ENCODE peak calls at places on chromosome 20, in seven cellular contexts. One of them, this sample, is unnamed. For H3K9me3, the result is how much of the 10 kb centered on the place peaks cover.

GRCh38 chr20:3805594-3806264 is 9.6 kb downstream of the CDC25B start:
- DNase-seq in fibroblast of lung: peak
- DNase-seq in GM23248: peak
- DNase-seq in lung: no peak
- DNase-seq in MM.1S: no peak
- DNase-seq in CD8-positive, alpha-beta memory T cell: no peak
- DNase-seq in pancreas: no peak
- DNase-seq in this sample: peak

GRCh38 chr20:36149469-36149868 is 5.1 kb upstream of the EPB41L1 start:
- DNase-seq in fibroblast of lung: no peak
- DNase-seq in GM23248: no peak
- DNase-seq in lung: no peak
- DNase-seq in MM.1S: no peak
- DNase-seq in CD8-positive, alpha-beta memory T cell: no peak
- DNase-seq in pancreas: no peak
- DNase-seq in this sample: no peak

GRCh38 chr20:39849664-39850063 is 839.4 kb downstream of the MAFB start:
- DNase-seq in fibroblast of lung: peak
- DNase-seq in GM23248: peak
- DNase-seq in lung: peak
- DNase-seq in MM.1S: no peak
- DNase-seq in CD8-positive, alpha-beta memory T cell: no peak
- DNase-seq in pancreas: peak
- DNase-seq in this sample: peak

GRCh38 chr20:17622851-17623508 is 53.1 kb downstream of the DSTN start:
- DNase-seq in fibroblast of lung: no peak
- DNase-seq in GM23248: no peak
- DNase-seq in lung: no peak
- DNase-seq in MM.1S: no peak
- DNase-seq in CD8-positive, alpha-beta memory T cell: no peak
- DNase-seq in pancreas: peak
- DNase-seq in this sample: no peak

GRCh38 chr20:23404196-23404595 is 17.1 kb downstream of the NAPB start:
- DNase-seq in fibroblast of lung: peak
- DNase-seq in GM23248: peak
- DNase-seq in lung: no peak
- DNase-seq in MM.1S: no peak
- DNase-seq in CD8-positive, alpha-beta memory T cell: no peak
- DNase-seq in pancreas: no peak
- DNase-seq in this sample: peak

GRCh38 chr20:19749537-19749936 is 8.5 kb upstream of the RIN2 start:
- DNase-seq in fibroblast of lung: no peak
- DNase-seq in GM23248: no peak
- DNase-seq in lung: no peak
- DNase-seq in MM.1S: no peak
- DNase-seq in CD8-positive, alpha-beta memory T cell: no peak
- DNase-seq in pancreas: no peak
- DNase-seq in this sample: no peak

GRCh38 chr20:41654292-41654691 is 36.1 kb upstream of the CHD6 start:
- DNase-seq in fibroblast of lung: no peak
- DNase-seq in GM23248: no peak
- DNase-seq in lung: no peak
- DNase-seq in MM.1S: no peak
- DNase-seq in CD8-positive, alpha-beta memory T cell: no peak
- DNase-seq in pancreas: no peak
- DNase-seq in this sample: peak

GRCh38 chr20:38485041-38485440 is 12.4 kb downstream of the RALGAPB start:
- DNase-seq in fibroblast of lung: no peak
- DNase-seq in GM23248: no peak
- DNase-seq in lung: no peak
- DNase-seq in MM.1S: no peak
- DNase-seq in CD8-positive, alpha-beta memory T cell: no peak
- DNase-seq in pancreas: no peak
- DNase-seq in this sample: no peak

GRCh38 chr20:18276821-18277220 is 11.5 kb upstream of the ZNF133 start:
- DNase-seq in fibroblast of lung: peak
- DNase-seq in GM23248: peak
- DNase-seq in lung: peak
- DNase-seq in MM.1S: peak
- DNase-seq in CD8-positive, alpha-beta memory T cell: peak
- DNase-seq in pancreas: peak
- DNase-seq in this sample: peak

GRCh38 chr20:38673731-38674177 is 50.5 kb upstream of the SLC32A1 start:
- DNase-seq in fibroblast of lung: peak
- DNase-seq in GM23248: peak
- DNase-seq in lung: no peak
- DNase-seq in MM.1S: no peak
- DNase-seq in CD8-positive, alpha-beta memory T cell: no peak
- DNase-seq in pancreas: peak
- DNase-seq in this sample: no peak

GRCh38 chr20:33791959-33792597 is 19.1 kb upstream of the CHMP4B start:
- DNase-seq in fibroblast of lung: peak
- DNase-seq in GM23248: peak
- DNase-seq in lung: peak
- DNase-seq in MM.1S: no peak
- DNase-seq in CD8-positive, alpha-beta memory T cell: peak
- DNase-seq in pancreas: peak
- DNase-seq in this sample: peak

GRCh38 chr20:19741914-19742313 is 16.1 kb upstream of the RIN2 start:
- DNase-seq in fibroblast of lung: no peak
- DNase-seq in GM23248: peak
- DNase-seq in lung: no peak
- DNase-seq in MM.1S: no peak
- DNase-seq in CD8-positive, alpha-beta memory T cell: no peak
- DNase-seq in pancreas: no peak
- DNase-seq in this sample: no peak

GRCh38 chr20:21102691-21103311 is 3.4 kb downstream of the LINC00237 start:
- DNase-seq in fibroblast of lung: no peak
- DNase-seq in GM23248: peak
- DNase-seq in lung: peak
- DNase-seq in MM.1S: no peak
- DNase-seq in CD8-positive, alpha-beta memory T cell: peak
- DNase-seq in pancreas: peak
- DNase-seq in this sample: peak

GRCh38 chr20:34515484-34516037 is 661 bp upstream of the DYNLRB1 start:
- DNase-seq in fibroblast of lung: peak
- DNase-seq in GM23248: peak
- DNase-seq in lung: peak
- DNase-seq in MM.1S: peak
- DNase-seq in CD8-positive, alpha-beta memory T cell: peak
- DNase-seq in pancreas: peak
- DNase-seq in this sample: peak

GRCh38 chr20:52918311-52918710 is 53.8 kb upstream of the TSHZ2 start:
- DNase-seq in fibroblast of lung: peak
- DNase-seq in GM23248: no peak
- DNase-seq in lung: no peak
- DNase-seq in MM.1S: no peak
- DNase-seq in CD8-positive, alpha-beta memory T cell: no peak
- DNase-seq in pancreas: no peak
- DNase-seq in this sample: no peak

GRCh38 chr20:53258741-53259140 is 286.6 kb downstream of the TSHZ2 start:
- DNase-seq in fibroblast of lung: no peak
- DNase-seq in GM23248: no peak
- DNase-seq in lung: no peak
- DNase-seq in MM.1S: no peak
- DNase-seq in CD8-positive, alpha-beta memory T cell: no peak
- DNase-seq in pancreas: no peak
- DNase-seq in this sample: no peak

GRCh38 chr20:51828762-51829161 is 26.4 kb upstream of the SALL4 start:
- DNase-seq in fibroblast of lung: no peak
- DNase-seq in GM23248: no peak
- DNase-seq in lung: no peak
- DNase-seq in MM.1S: no peak
- DNase-seq in CD8-positive, alpha-beta memory T cell: no peak
- DNase-seq in pancreas: peak
- DNase-seq in this sample: no peak

GRCh38 chr20:19392344-19393140 is 180.1 kb downstream of the SLC24A3 start:
- DNase-seq in fibroblast of lung: no peak
- DNase-seq in GM23248: no peak
- DNase-seq in lung: no peak
- DNase-seq in MM.1S: no peak
- DNase-seq in CD8-positive, alpha-beta memory T cell: no peak
- DNase-seq in pancreas: no peak
- DNase-seq in this sample: no peak

GRCh38 chr20:49281913-49282467 is 4.1 kb upstream of the ZNFX1 start:
- DNase-seq in fibroblast of lung: no peak
- DNase-seq in GM23248: no peak
- DNase-seq in lung: no peak
- DNase-seq in MM.1S: no peak
- DNase-seq in CD8-positive, alpha-beta memory T cell: no peak
- DNase-seq in pancreas: no peak
- DNase-seq in this sample: no peak

GRCh38 chr20:49282584-49283171 is 4.8 kb upstream of the ZNFX1 start:
- DNase-seq in fibroblast of lung: no peak
- DNase-seq in GM23248: peak
- DNase-seq in lung: no peak
- DNase-seq in MM.1S: no peak
- DNase-seq in CD8-positive, alpha-beta memory T cell: no peak
- DNase-seq in pancreas: no peak
- DNase-seq in this sample: no peak

GRCh38 chr20:49283176-49283702 is 5.4 kb upstream of the ZNFX1 start:
- DNase-seq in fibroblast of lung: no peak
- DNase-seq in GM23248: no peak
- DNase-seq in lung: no peak
- DNase-seq in MM.1S: no peak
- DNase-seq in CD8-positive, alpha-beta memory T cell: no peak
- DNase-seq in pancreas: no peak
- DNase-seq in this sample: no peak

GRCh38 chr20:49284818-49285217 is 7.0 kb upstream of the ZNFX1 start:
- DNase-seq in fibroblast of lung: no peak
- DNase-seq in GM23248: no peak
- DNase-seq in lung: no peak
- DNase-seq in MM.1S: no peak
- DNase-seq in CD8-positive, alpha-beta memory T cell: no peak
- DNase-seq in pancreas: no peak
- DNase-seq in this sample: no peak

DNA sequence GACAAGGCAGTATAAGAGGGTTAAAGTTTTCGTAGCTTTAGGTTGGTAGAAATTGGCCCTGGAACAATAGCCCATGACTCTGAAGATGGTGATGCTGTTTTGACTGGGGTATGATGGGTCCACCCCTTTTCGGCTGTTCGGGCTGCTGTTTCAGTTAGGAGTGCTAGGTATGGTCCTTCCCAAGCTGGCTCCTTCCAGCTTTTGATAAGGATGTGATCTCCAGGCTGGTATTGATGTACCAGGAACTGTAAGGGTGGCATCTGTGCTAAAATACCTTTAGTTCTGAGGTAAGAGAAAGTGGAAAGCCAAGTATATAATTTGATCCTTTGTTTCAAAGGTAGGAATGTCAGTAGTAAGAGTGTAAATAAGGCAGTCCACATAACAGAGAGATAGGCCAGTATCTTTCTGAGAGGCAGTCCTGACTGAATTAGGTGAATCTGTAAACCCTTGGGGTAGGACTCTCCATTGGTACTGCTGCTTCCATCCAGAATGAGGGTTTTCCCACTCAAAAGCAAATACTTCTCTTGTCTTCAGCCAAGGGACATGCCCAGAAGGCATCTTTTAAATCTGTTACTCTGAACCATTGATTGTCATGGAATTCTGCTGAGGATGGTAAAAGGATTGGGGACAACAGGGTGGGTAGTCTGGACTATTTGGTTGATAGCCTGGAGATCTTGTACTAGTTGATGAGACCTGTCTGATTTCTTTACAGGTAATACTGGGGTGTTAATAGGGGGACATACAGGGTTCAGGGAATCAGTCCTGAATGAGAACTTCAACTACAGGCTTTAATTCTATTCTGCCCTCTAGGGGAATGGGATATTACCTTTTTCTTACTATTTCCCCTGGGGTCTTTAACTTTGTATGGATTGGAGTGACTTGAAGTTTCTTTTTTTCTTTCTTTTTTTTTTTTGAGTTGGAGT is 6.1 kb upstream of the ZNFX1 start:
- DNase-seq in fibroblast of lung: no peak
- DNase-seq in GM23248: peak
- DNase-seq in lung: no peak
- DNase-seq in MM.1S: no peak
- DNase-seq in CD8-positive, alpha-beta memory T cell: no peak
- DNase-seq in pancreas: no peak
- DNase-seq in this sample: no peak
- H3K9me3 ChIP-seq in fibroblast of lung: under half
- H3K9me3 ChIP-seq in GM23248: under half
- H3K9me3 ChIP-seq in lung: under half
- H3K9me3 ChIP-seq in MM.1S: under half
- H3K9me3 ChIP-seq in CD8-positive, alpha-beta memory T cell: half or more
- H3K9me3 ChIP-seq in pancreas: under half
- H3K9me3 ChIP-seq in this sample: under half

GRCh38 chr20:1490643-1491042 is 577 bp downstream of the SIRPB2 start:
- DNase-seq in fibroblast of lung: no peak
- DNase-seq in GM23248: no peak
- DNase-seq in lung: no peak
- DNase-seq in MM.1S: no peak
- DNase-seq in CD8-positive, alpha-beta memory T cell: no peak
- DNase-seq in pancreas: no peak
- DNase-seq in this sample: no peak
- H3K4me3 ChIP-seq in fibroblast of lung: no peak
- H3K4me3 ChIP-seq in GM23248: no peak
- H3K4me3 ChIP-seq in lung: no peak
- H3K4me3 ChIP-seq in MM.1S: no peak
- H3K4me3 ChIP-seq in CD8-positive, alpha-beta memory T cell: no peak
- H3K4me3 ChIP-seq in pancreas: peak
- H3K4me3 ChIP-seq in this sample: no peak

GRCh38 chr20:25632940-25633790 is 9.4 kb upstream of the NANP start:
- DNase-seq in fibroblast of lung: no peak
- DNase-seq in GM23248: peak
- DNase-seq in lung: no peak
- DNase-seq in MM.1S: no peak
- DNase-seq in CD8-positive, alpha-beta memory T cell: no peak
- DNase-seq in pancreas: no peak
- DNase-seq in this sample: no peak
- H3K9me3 ChIP-seq in fibroblast of lung: under half
- H3K9me3 ChIP-seq in GM23248: under half
- H3K9me3 ChIP-seq in lung: under half
- H3K9me3 ChIP-seq in MM.1S: under half
- H3K9me3 ChIP-seq in CD8-positive, alpha-beta memory T cell: under half
- H3K9me3 ChIP-seq in pancreas: under half
- H3K9me3 ChIP-seq in this sample: under half

DNA sequence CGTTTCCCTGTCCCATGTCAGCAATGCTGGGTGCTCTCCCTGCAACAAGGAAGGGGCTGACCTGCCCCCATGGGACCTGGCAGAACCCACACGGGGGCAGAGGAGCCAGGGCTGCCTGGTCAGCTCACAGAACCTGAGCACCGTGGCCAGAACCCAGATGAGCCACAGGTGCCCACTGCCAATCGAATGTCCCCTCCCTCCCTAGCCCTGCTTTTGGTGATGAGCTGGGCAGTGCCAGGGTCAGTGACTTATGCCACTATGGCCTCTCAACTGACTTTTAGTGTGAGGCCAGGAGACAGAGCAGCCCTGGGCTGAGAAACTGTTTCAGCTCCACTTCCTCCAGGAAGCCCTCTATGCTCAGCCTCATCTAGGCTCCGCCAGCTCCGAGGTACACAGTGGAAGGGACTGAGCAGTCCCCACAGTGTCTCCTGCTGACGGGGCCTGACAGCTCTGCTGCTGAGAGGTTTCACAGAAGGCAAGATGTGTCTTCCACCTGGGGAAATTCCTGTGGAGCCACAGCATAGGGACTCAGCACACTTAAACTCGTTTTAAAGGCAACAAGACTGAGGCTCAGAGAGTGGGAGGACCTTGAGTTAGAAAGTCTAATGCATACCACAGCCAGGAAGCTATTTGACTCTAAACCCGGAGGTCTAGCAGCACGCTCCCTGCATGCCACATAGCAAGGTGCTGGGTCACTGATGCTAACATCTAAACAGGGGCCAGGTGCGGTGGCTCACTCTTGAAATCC is 6.9 kb downstream of the ADA start:
- DNase-seq in fibroblast of lung: no peak
- DNase-seq in GM23248: no peak
- DNase-seq in lung: no peak
- DNase-seq in MM.1S: peak
- DNase-seq in CD8-positive, alpha-beta memory T cell: peak
- DNase-seq in pancreas: no peak
- DNase-seq in this sample: peak
- H3K4me3 ChIP-seq in fibroblast of lung: no peak
- H3K4me3 ChIP-seq in GM23248: no peak
- H3K4me3 ChIP-seq in lung: no peak
- H3K4me3 ChIP-seq in MM.1S: no peak
- H3K4me3 ChIP-seq in CD8-positive, alpha-beta memory T cell: peak
- H3K4me3 ChIP-seq in pancreas: no peak
- H3K4me3 ChIP-seq in this sample: no peak

This sample was measured in small intestine.